ENCODE peak calls at places on chromosome 3, in seven cellular contexts. R is omental fat pad, L is H7, O is globus pallidus, K is fibroblast of lung, W is glutamatergic neuron, V is K562. C is an unnamed sample.

GRCh38 chr3:58009026-58009748 is 965 bp downstream of the FLNB start:
- DNase-seq in R (no peak), L (peak), O (no peak), K (no peak), W (no peak), V (peak), C (no peak)

GRCh38 chr3:176274161-176274560 is 923.1 kb downstream of the TBL1XR1 start:
- DNase-seq in R (no peak), L (no peak), O (no peak), K (no peak), W (no peak), V (no peak), C (no peak)

GRCh38 chr3:159824341-159824740 is 164.3 kb upstream of the IL12A start:
- DNase-seq in R (no peak), L (no peak), O (no peak), K (peak), W (no peak), V (no peak), C (no peak)

GRCh38 chr3:53823026-53823955 is 22.9 kb downstream of the CHDH start:
- DNase-seq in R (no peak), L (peak), O (no peak), K (no peak), W (peak), V (no peak), C (no peak)

GRCh38 chr3:36911990-36912804 is 32.7 kb downstream of the TRANK1 start:
- DNase-seq in R (no peak), L (no peak), O (no peak), K (peak), W (no peak), V (no peak), C (peak)

GRCh38 chr3:75951941-75952340 is 166.6 kb upstream of the ZNF717 start:
- DNase-seq in R (no peak), L (no peak), O (no peak), K (peak), W (no peak), V (no peak), C (no peak)

GRCh38 chr3:39166932-39167532 is 13.6 kb upstream of the CSRNP1 start:
- DNase-seq in R (no peak), L (no peak), O (peak), K (peak), W (no peak), V (no peak), C (no peak)

GRCh38 chr3:153050978-153051377 is 111.0 kb upstream of the RAP2B start:
- DNase-seq in R (no peak), L (no peak), O (no peak), K (no peak), W (no peak), V (no peak), C (no peak)

GRCh38 chr3:32937331-32937730 is 14.1 kb upstream of the CCR4 start:
- DNase-seq in R (no peak), L (no peak), O (no peak), K (no peak), W (no peak), V (no peak), C (no peak)

GRCh38 chr3:36992806-36993325 is at the start of gene EPM2AIP1:
- DNase-seq in R (no peak), L (peak), O (no peak), K (no peak), W (peak), V (no peak), C (no peak)

GRCh38 chr3:146550743-146551510 is 6.5 kb upstream of the PLSCR1 start:
- DNase-seq in R (no peak), L (no peak), O (no peak), K (peak), W (no peak), V (no peak), C (no peak)

GRCh38 chr3:129068291-129068886 is 7.8 kb downstream of the GP9 start:
- DNase-seq in R (no peak), L (no peak), O (no peak), K (peak), W (no peak), V (no peak), C (no peak)

GRCh38 chr3:53069422-53070068 is 23.7 kb upstream of the SFMBT1 start:
- DNase-seq in R (no peak), L (peak), O (no peak), K (no peak), W (no peak), V (no peak), C (no peak)

GRCh38 chr3:38133557-38134405 is 3.1 kb downstream of the ACAA1 start:
- DNase-seq in R (peak), L (no peak), O (no peak), K (peak), W (no peak), V (no peak), C (no peak)

GRCh38 chr3:139202226-139202958 is 141.4 kb upstream of the MRPS22 start:
- DNase-seq in R (no peak), L (peak), O (peak), K (no peak), W (peak), V (peak), C (peak)

GRCh38 chr3:105387122-105387751 is 20.5 kb downstream of the ALCAM start:
- DNase-seq in R (no peak), L (no peak), O (no peak), K (peak), W (no peak), V (no peak), C (no peak)

GRCh38 chr3:47273564-47273963 is 9.0 kb downstream of the KIF9 start:
- DNase-seq in R (no peak), L (peak), O (no peak), K (no peak), W (no peak), V (no peak), C (no peak)

GRCh38 chr3:112308151-112308911 is 14.3 kb upstream of the SLC9C1 start:
- DNase-seq in R (no peak), L (no peak), O (no peak), K (peak), W (no peak), V (no peak), C (no peak)

GRCh38 chr3:107704477-107704876 is 181.7 kb downstream of the BBX start:
- DNase-seq in R (no peak), L (no peak), O (no peak), K (peak), W (no peak), V (no peak), C (no peak)

GRCh38 chr3:47324278-47324865 is 41.6 kb downstream of the KLHL18 start:
- DNase-seq in R (no peak), L (peak), O (peak), K (peak), W (peak), V (peak), C (no peak)

GRCh38 chr3:79419222-79419621 is 348.6 kb downstream of the ROBO1 start:
- DNase-seq in R (no peak), L (no peak), O (no peak), K (peak), W (no peak), V (no peak), C (no peak)

GRCh38 chr3:172263781-172264486 is 184.3 kb downstream of the GHSR start:
- DNase-seq in R (no peak), L (no peak), O (no peak), K (no peak), W (no peak), V (no peak), C (no peak)

GRCh38 chr3:115347737-115348136 is 200.6 kb upstream of the ZBTB20 start:
- DNase-seq in R (no peak), L (no peak), O (no peak), K (peak), W (no peak), V (no peak), C (no peak)

GRCh38 chr3:196218155-196218712 is 1.9 kb downstream of the SLC51A start:
- DNase-seq in R (no peak), L (no peak), O (no peak), K (no peak), W (no peak), V (no peak), C (no peak)

GRCh38 chr3:138227650-138228049 is 40.5 kb downstream of the ARMC8 start:
- DNase-seq in R (no peak), L (no peak), O (no peak), K (peak), W (no peak), V (no peak), C (no peak)

GRCh38 chr3:73563896-73564582 is 60.7 kb downstream of the PDZRN3 start:
- DNase-seq in R (no peak), L (no peak), O (no peak), K (peak), W (no peak), V (no peak), C (no peak)

GRCh38 chr3:44235604-44236484 is 5.8 kb upstream of the TOPAZ1 start:
- DNase-seq in R (no peak), L (peak), O (peak), K (peak), W (peak), V (peak), C (peak)

GRCh38 chr3:107496855-107497254 is 25.9 kb upstream of the BBX start:
- DNase-seq in R (no peak), L (no peak), O (no peak), K (peak), W (no peak), V (no peak), C (no peak)

GRCh38 chr3:14847613-14848541 is 29.1 kb downstream of the FGD5 start:
- DNase-seq in R (no peak), L (peak), O (no peak), K (no peak), W (peak), V (peak), C (no peak)

GRCh38 chr3:42880601-42881451 is 5.1 kb upstream of the CYP8B1 start:
- DNase-seq in R (peak), L (peak), O (peak), K (peak), W (peak), V (peak), C (peak)